ENCODE peak calls at places on chromosomes 11 and 22, in six cellular contexts. K, C, V, Z, I and J are unnamed samples.

GRCh38 chr11:2498750-2499149 is 53.9 kb downstream of the KCNQ1 start:
- DNase-seq in K (no peak), Z (no peak), I (no peak), V (no peak), C (no peak), J (no peak)

GRCh38 chr22:32444068-32444467 is 20.2 kb downstream of the BPIFC start:
- DNase-seq in V (no peak), C (peak), Z (peak), I (no peak), K (no peak), J (no peak)

GRCh38 chr11:110329441-110329840 is 33.0 kb upstream of the RDX start:
- DNase-seq in C (no peak), K (no peak), Z (no peak), V (no peak), I (no peak), J (no peak)

GRCh38 chr11:10302744-10303557 is 1.9 kb upstream of the ADM start:
- DNase-seq in K (peak), Z (peak), C (peak), I (no peak), V (no peak), J (peak)

GRCh38 chr11:107849791-107850190 is 8.8 kb downstream of the SLC35F2 start:
- DNase-seq in K (no peak), Z (no peak), V (no peak), C (no peak), I (no peak), J (no peak)

GRCh38 chr11:72786305-72787261 is 7.3 kb downstream of the STARD10 start:
- DNase-seq in V (no peak), C (no peak), Z (no peak), K (no peak), I (no peak), J (no peak)

GRCh38 chr11:90916706-90917105 is 693.9 kb upstream of the CHORDC1 start:
- DNase-seq in V (no peak), I (no peak), C (no peak), K (no peak), Z (no peak), J (no peak)

GRCh38 chr11:112277937-112278336 is 17.3 kb upstream of the PLET1 start:
- DNase-seq in K (peak), V (no peak), C (no peak), Z (no peak), I (no peak), J (no peak)

GRCh38 chr11:12683857-12684256 is 9.6 kb downstream of the TEAD1 start:
- DNase-seq in C (no peak), Z (no peak), K (peak), V (no peak), I (no peak), J (no peak)

GRCh38 chr22:38187413-38188212 is 6.0 kb upstream of the PLA2G6 start:
- DNase-seq in V (no peak), Z (no peak), C (no peak), K (peak), I (no peak), J (no peak)

GRCh38 chr11:109062445-109062844 is 359.5 kb upstream of the C11orf87 start:
- DNase-seq in Z (no peak), K (peak), C (no peak), V (no peak), I (no peak), J (no peak)

GRCh38 chr22:46757104-46757503 is 5.3 kb upstream of the TBC1D22A start:
- DNase-seq in I (no peak), C (no peak), K (no peak), V (no peak), Z (no peak), J (no peak)

GRCh38 chr11:69075421-69076128 is 26.8 kb downstream of the TPCN2 start:
- DNase-seq in K (peak), I (no peak), Z (no peak), V (no peak), C (no peak), J (peak)